ENCODE peak calls at places on chromosomes 2 and 18, in five cellular contexts. One of them, this sample, is unnamed.

GRCh38 chr2:229675569-229675968 is 38.8 kb downstream of the DNER start:
- DNase-seq in NCI-H1417: no peak
- DNase-seq in activated CD8-positive, alpha-beta memory T cell treated with anti-CD3 and anti-CD28 coated beads for 4 hours: no peak
- DNase-seq in fibroblast of pulmonary artery: no peak
- DNase-seq in activated CD4-positive, alpha-beta T cell treated with anti-CD3 and anti-CD28 coated beads, Interleukin-2, amount 50 U/mL, for 48 hours: no peak
- DNase-seq in this sample: no peak

GRCh38 chr2:85668009-85668856 is at the start of gene SFTPB:
- DNase-seq in NCI-H1417: peak
- DNase-seq in activated CD8-positive, alpha-beta memory T cell treated with anti-CD3 and anti-CD28 coated beads for 4 hours: no peak
- DNase-seq in fibroblast of pulmonary artery: peak
- DNase-seq in activated CD4-positive, alpha-beta T cell treated with anti-CD3 and anti-CD28 coated beads, Interleukin-2, amount 50 U/mL, for 48 hours: no peak
- DNase-seq in this sample: no peak

GRCh38 chr2:189541591-189541990 is 39.0 kb downstream of the SLC40A1 start:
- DNase-seq in NCI-H1417: no peak
- DNase-seq in activated CD8-positive, alpha-beta memory T cell treated with anti-CD3 and anti-CD28 coated beads for 4 hours: no peak
- DNase-seq in fibroblast of pulmonary artery: no peak
- DNase-seq in activated CD4-positive, alpha-beta T cell treated with anti-CD3 and anti-CD28 coated beads, Interleukin-2, amount 50 U/mL, for 48 hours: no peak
- DNase-seq in this sample: no peak

GRCh38 chr2:69767034-69767433 is 25.1 kb downstream of the ANXA4 start:
- DNase-seq in NCI-H1417: no peak
- DNase-seq in activated CD8-positive, alpha-beta memory T cell treated with anti-CD3 and anti-CD28 coated beads for 4 hours: no peak
- DNase-seq in fibroblast of pulmonary artery: peak
- DNase-seq in activated CD4-positive, alpha-beta T cell treated with anti-CD3 and anti-CD28 coated beads, Interleukin-2, amount 50 U/mL, for 48 hours: no peak
- DNase-seq in this sample: no peak

GRCh38 chr18:14914126-14914525 is 166.2 kb downstream of the ANKRD30B start:
- DNase-seq in NCI-H1417: no peak
- DNase-seq in activated CD8-positive, alpha-beta memory T cell treated with anti-CD3 and anti-CD28 coated beads for 4 hours: no peak
- DNase-seq in fibroblast of pulmonary artery: no peak
- DNase-seq in activated CD4-positive, alpha-beta T cell treated with anti-CD3 and anti-CD28 coated beads, Interleukin-2, amount 50 U/mL, for 48 hours: no peak
- DNase-seq in this sample: no peak

GRCh38 chr2:22807876-22808275 is 577.1 kb upstream of the KLHL29 start:
- DNase-seq in NCI-H1417: no peak
- DNase-seq in activated CD8-positive, alpha-beta memory T cell treated with anti-CD3 and anti-CD28 coated beads for 4 hours: no peak
- DNase-seq in fibroblast of pulmonary artery: no peak
- DNase-seq in activated CD4-positive, alpha-beta T cell treated with anti-CD3 and anti-CD28 coated beads, Interleukin-2, amount 50 U/mL, for 48 hours: no peak
- DNase-seq in this sample: no peak

GRCh38 chr2:97724946-97725688 is 11.7 kb downstream of the ZAP70 start:
- DNase-seq in NCI-H1417: no peak
- DNase-seq in activated CD8-positive, alpha-beta memory T cell treated with anti-CD3 and anti-CD28 coated beads for 4 hours: no peak
- DNase-seq in fibroblast of pulmonary artery: no peak
- DNase-seq in activated CD4-positive, alpha-beta T cell treated with anti-CD3 and anti-CD28 coated beads, Interleukin-2, amount 50 U/mL, for 48 hours: no peak
- DNase-seq in this sample: no peak

GRCh38 chr2:179440642-179441251 is 176.1 kb upstream of the SESTD1 start:
- DNase-seq in NCI-H1417: no peak
- DNase-seq in activated CD8-positive, alpha-beta memory T cell treated with anti-CD3 and anti-CD28 coated beads for 4 hours: no peak
- DNase-seq in fibroblast of pulmonary artery: peak
- DNase-seq in activated CD4-positive, alpha-beta T cell treated with anti-CD3 and anti-CD28 coated beads, Interleukin-2, amount 50 U/mL, for 48 hours: no peak
- DNase-seq in this sample: peak

GRCh38 chr2:146123256-146123655 is 1603.3 kb upstream of the ZEB2 start:
- DNase-seq in NCI-H1417: no peak
- DNase-seq in activated CD8-positive, alpha-beta memory T cell treated with anti-CD3 and anti-CD28 coated beads for 4 hours: no peak
- DNase-seq in fibroblast of pulmonary artery: no peak
- DNase-seq in activated CD4-positive, alpha-beta T cell treated with anti-CD3 and anti-CD28 coated beads, Interleukin-2, amount 50 U/mL, for 48 hours: no peak
- DNase-seq in this sample: no peak

GRCh38 chr2:66577331-66578041 is 142.6 kb downstream of the MEIS1 start:
- DNase-seq in NCI-H1417: no peak
- DNase-seq in activated CD8-positive, alpha-beta memory T cell treated with anti-CD3 and anti-CD28 coated beads for 4 hours: no peak
- DNase-seq in fibroblast of pulmonary artery: no peak
- DNase-seq in activated CD4-positive, alpha-beta T cell treated with anti-CD3 and anti-CD28 coated beads, Interleukin-2, amount 50 U/mL, for 48 hours: no peak
- DNase-seq in this sample: peak

GRCh38 chr2:127347734-127348392 is 39.9 kb downstream of the MAP3K2 start:
- DNase-seq in NCI-H1417: no peak
- DNase-seq in activated CD8-positive, alpha-beta memory T cell treated with anti-CD3 and anti-CD28 coated beads for 4 hours: no peak
- DNase-seq in fibroblast of pulmonary artery: no peak
- DNase-seq in activated CD4-positive, alpha-beta T cell treated with anti-CD3 and anti-CD28 coated beads, Interleukin-2, amount 50 U/mL, for 48 hours: no peak
- DNase-seq in this sample: no peak

GRCh38 chr2:128090909-128091690 is at the start of gene UGGT1:
- DNase-seq in NCI-H1417: peak
- DNase-seq in activated CD8-positive, alpha-beta memory T cell treated with anti-CD3 and anti-CD28 coated beads for 4 hours: peak
- DNase-seq in fibroblast of pulmonary artery: peak
- DNase-seq in activated CD4-positive, alpha-beta T cell treated with anti-CD3 and anti-CD28 coated beads, Interleukin-2, amount 50 U/mL, for 48 hours: peak
- DNase-seq in this sample: peak

GRCh38 chr2:38301340-38301968 is 75.6 kb downstream of the ATL2 start:
- DNase-seq in NCI-H1417: no peak
- DNase-seq in activated CD8-positive, alpha-beta memory T cell treated with anti-CD3 and anti-CD28 coated beads for 4 hours: no peak
- DNase-seq in fibroblast of pulmonary artery: no peak
- DNase-seq in activated CD4-positive, alpha-beta T cell treated with anti-CD3 and anti-CD28 coated beads, Interleukin-2, amount 50 U/mL, for 48 hours: peak
- DNase-seq in this sample: no peak

GRCh38 chr18:45938488-45938935 is 28.6 kb downstream of the EPG5 start:
- DNase-seq in NCI-H1417: no peak
- DNase-seq in activated CD8-positive, alpha-beta memory T cell treated with anti-CD3 and anti-CD28 coated beads for 4 hours: no peak
- DNase-seq in fibroblast of pulmonary artery: no peak
- DNase-seq in activated CD4-positive, alpha-beta T cell treated with anti-CD3 and anti-CD28 coated beads, Interleukin-2, amount 50 U/mL, for 48 hours: no peak
- DNase-seq in this sample: no peak

GRCh38 chr2:232597362-232598079 is 35.9 kb upstream of the EFHD1 start:
- DNase-seq in NCI-H1417: no peak
- DNase-seq in activated CD8-positive, alpha-beta memory T cell treated with anti-CD3 and anti-CD28 coated beads for 4 hours: no peak
- DNase-seq in fibroblast of pulmonary artery: no peak
- DNase-seq in activated CD4-positive, alpha-beta T cell treated with anti-CD3 and anti-CD28 coated beads, Interleukin-2, amount 50 U/mL, for 48 hours: no peak
- DNase-seq in this sample: no peak

GRCh38 chr18:24188120-24188519 is 49.3 kb downstream of the CABYR start:
- DNase-seq in NCI-H1417: no peak
- DNase-seq in activated CD8-positive, alpha-beta memory T cell treated with anti-CD3 and anti-CD28 coated beads for 4 hours: no peak
- DNase-seq in fibroblast of pulmonary artery: no peak
- DNase-seq in activated CD4-positive, alpha-beta T cell treated with anti-CD3 and anti-CD28 coated beads, Interleukin-2, amount 50 U/mL, for 48 hours: no peak
- DNase-seq in this sample: no peak

GRCh38 chr2:214311031-214311533 is 99.8 kb upstream of the VWC2L start:
- DNase-seq in NCI-H1417: no peak
- DNase-seq in activated CD8-positive, alpha-beta memory T cell treated with anti-CD3 and anti-CD28 coated beads for 4 hours: no peak
- DNase-seq in fibroblast of pulmonary artery: no peak
- DNase-seq in activated CD4-positive, alpha-beta T cell treated with anti-CD3 and anti-CD28 coated beads, Interleukin-2, amount 50 U/mL, for 48 hours: no peak
- DNase-seq in this sample: no peak

GRCh38 chr2:31112544-31112943 is 25.7 kb downstream of the GALNT14 start:
- DNase-seq in NCI-H1417: no peak
- DNase-seq in activated CD8-positive, alpha-beta memory T cell treated with anti-CD3 and anti-CD28 coated beads for 4 hours: no peak
- DNase-seq in fibroblast of pulmonary artery: no peak
- DNase-seq in activated CD4-positive, alpha-beta T cell treated with anti-CD3 and anti-CD28 coated beads, Interleukin-2, amount 50 U/mL, for 48 hours: no peak
- DNase-seq in this sample: no peak

GRCh38 chr18:11246883-11247282 is 97.5 kb upstream of the PIEZO2 start:
- DNase-seq in NCI-H1417: no peak
- DNase-seq in activated CD8-positive, alpha-beta memory T cell treated with anti-CD3 and anti-CD28 coated beads for 4 hours: no peak
- DNase-seq in fibroblast of pulmonary artery: no peak
- DNase-seq in activated CD4-positive, alpha-beta T cell treated with anti-CD3 and anti-CD28 coated beads, Interleukin-2, amount 50 U/mL, for 48 hours: no peak
- DNase-seq in this sample: no peak

GRCh38 chr2:162915858-162916257 is 77.3 kb upstream of the KCNH7 start:
- DNase-seq in NCI-H1417: no peak
- DNase-seq in activated CD8-positive, alpha-beta memory T cell treated with anti-CD3 and anti-CD28 coated beads for 4 hours: no peak
- DNase-seq in fibroblast of pulmonary artery: no peak
- DNase-seq in activated CD4-positive, alpha-beta T cell treated with anti-CD3 and anti-CD28 coated beads, Interleukin-2, amount 50 U/mL, for 48 hours: no peak
- DNase-seq in this sample: no peak

GRCh38 chr18:57621252-57621607 is 406 bp downstream of the NARS1 start:
- DNase-seq in NCI-H1417: no peak
- DNase-seq in activated CD8-positive, alpha-beta memory T cell treated with anti-CD3 and anti-CD28 coated beads for 4 hours: no peak
- DNase-seq in fibroblast of pulmonary artery: peak
- DNase-seq in activated CD4-positive, alpha-beta T cell treated with anti-CD3 and anti-CD28 coated beads, Interleukin-2, amount 50 U/mL, for 48 hours: no peak
- DNase-seq in this sample: no peak

GRCh38 chr2:208072250-208072892 is 47.0 kb upstream of the PLEKHM3 start:
- DNase-seq in NCI-H1417: peak
- DNase-seq in activated CD8-positive, alpha-beta memory T cell treated with anti-CD3 and anti-CD28 coated beads for 4 hours: peak
- DNase-seq in fibroblast of pulmonary artery: peak
- DNase-seq in activated CD4-positive, alpha-beta T cell treated with anti-CD3 and anti-CD28 coated beads, Interleukin-2, amount 50 U/mL, for 48 hours: peak
- DNase-seq in this sample: peak

GRCh38 chr2:128751751-128752150 is 433.1 kb upstream of the HS6ST1 start:
- DNase-seq in NCI-H1417: no peak
- DNase-seq in activated CD8-positive, alpha-beta memory T cell treated with anti-CD3 and anti-CD28 coated beads for 4 hours: no peak
- DNase-seq in fibroblast of pulmonary artery: no peak
- DNase-seq in activated CD4-positive, alpha-beta T cell treated with anti-CD3 and anti-CD28 coated beads, Interleukin-2, amount 50 U/mL, for 48 hours: no peak
- DNase-seq in this sample: no peak

GRCh38 chr18:48806551-48807261 is 144.1 kb downstream of the SMAD7 start:
- DNase-seq in NCI-H1417: no peak
- DNase-seq in activated CD8-positive, alpha-beta memory T cell treated with anti-CD3 and anti-CD28 coated beads for 4 hours: no peak
- DNase-seq in fibroblast of pulmonary artery: no peak
- DNase-seq in activated CD4-positive, alpha-beta T cell treated with anti-CD3 and anti-CD28 coated beads, Interleukin-2, amount 50 U/mL, for 48 hours: peak
- DNase-seq in this sample: no peak

GRCh38 chr2:123438277-123439050 is 586.6 kb upstream of the CNTNAP5 start:
- DNase-seq in NCI-H1417: no peak
- DNase-seq in activated CD8-positive, alpha-beta memory T cell treated with anti-CD3 and anti-CD28 coated beads for 4 hours: no peak
- DNase-seq in fibroblast of pulmonary artery: no peak
- DNase-seq in activated CD4-positive, alpha-beta T cell treated with anti-CD3 and anti-CD28 coated beads, Interleukin-2, amount 50 U/mL, for 48 hours: no peak
- DNase-seq in this sample: no peak

GRCh38 chr2:18520605-18521031 is 39.8 kb downstream of the RDH14 start:
- DNase-seq in NCI-H1417: peak
- DNase-seq in activated CD8-positive, alpha-beta memory T cell treated with anti-CD3 and anti-CD28 coated beads for 4 hours: peak
- DNase-seq in fibroblast of pulmonary artery: peak
- DNase-seq in activated CD4-positive, alpha-beta T cell treated with anti-CD3 and anti-CD28 coated beads, Interleukin-2, amount 50 U/mL, for 48 hours: peak
- DNase-seq in this sample: peak

GRCh38 chr2:10331702-10332401 is 29.1 kb downstream of the HPCAL1 start:
- DNase-seq in NCI-H1417: no peak
- DNase-seq in activated CD8-positive, alpha-beta memory T cell treated with anti-CD3 and anti-CD28 coated beads for 4 hours: peak
- DNase-seq in fibroblast of pulmonary artery: no peak
- DNase-seq in activated CD4-positive, alpha-beta T cell treated with anti-CD3 and anti-CD28 coated beads, Interleukin-2, amount 50 U/mL, for 48 hours: peak
- DNase-seq in this sample: no peak

GRCh38 chr18:73409242-73409641 is 541.5 kb upstream of the NETO1 start:
- DNase-seq in NCI-H1417: no peak
- DNase-seq in activated CD8-positive, alpha-beta memory T cell treated with anti-CD3 and anti-CD28 coated beads for 4 hours: no peak
- DNase-seq in fibroblast of pulmonary artery: peak
- DNase-seq in activated CD4-positive, alpha-beta T cell treated with anti-CD3 and anti-CD28 coated beads, Interleukin-2, amount 50 U/mL, for 48 hours: no peak
- DNase-seq in this sample: no peak

GRCh38 chr2:57892920-57893319 is 153.7 kb upstream of the VRK2 start:
- DNase-seq in NCI-H1417: no peak
- DNase-seq in activated CD8-positive, alpha-beta memory T cell treated with anti-CD3 and anti-CD28 coated beads for 4 hours: no peak
- DNase-seq in fibroblast of pulmonary artery: no peak
- DNase-seq in activated CD4-positive, alpha-beta T cell treated with anti-CD3 and anti-CD28 coated beads, Interleukin-2, amount 50 U/mL, for 48 hours: no peak
- DNase-seq in this sample: no peak

GRCh38 chr2:143435112-143435511 is 305.9 kb downstream of the ARHGAP15 start:
- DNase-seq in NCI-H1417: no peak
- DNase-seq in activated CD8-positive, alpha-beta memory T cell treated with anti-CD3 and anti-CD28 coated beads for 4 hours: no peak
- DNase-seq in fibroblast of pulmonary artery: peak
- DNase-seq in activated CD4-positive, alpha-beta T cell treated with anti-CD3 and anti-CD28 coated beads, Interleukin-2, amount 50 U/mL, for 48 hours: no peak
- DNase-seq in this sample: no peak

GRCh38 chr2:216149741-216150140 is 40.6 kb downstream of the XRCC5 start:
- DNase-seq in NCI-H1417: no peak
- DNase-seq in activated CD8-positive, alpha-beta memory T cell treated with anti-CD3 and anti-CD28 coated beads for 4 hours: no peak
- DNase-seq in fibroblast of pulmonary artery: peak
- DNase-seq in activated CD4-positive, alpha-beta T cell treated with anti-CD3 and anti-CD28 coated beads, Interleukin-2, amount 50 U/mL, for 48 hours: no peak
- DNase-seq in this sample: no peak

GRCh38 chr2:33107690-33108482 is 161.1 kb downstream of the LTBP1 start:
- DNase-seq in NCI-H1417: no peak
- DNase-seq in activated CD8-positive, alpha-beta memory T cell treated with anti-CD3 and anti-CD28 coated beads for 4 hours: no peak
- DNase-seq in fibroblast of pulmonary artery: no peak
- DNase-seq in activated CD4-positive, alpha-beta T cell treated with anti-CD3 and anti-CD28 coated beads, Interleukin-2, amount 50 U/mL, for 48 hours: no peak
- DNase-seq in this sample: no peak

GRCh38 chr2:75155115-75155514 is 44.2 kb downstream of the TACR1 start:
- DNase-seq in NCI-H1417: no peak
- DNase-seq in activated CD8-positive, alpha-beta memory T cell treated with anti-CD3 and anti-CD28 coated beads for 4 hours: no peak
- DNase-seq in fibroblast of pulmonary artery: no peak
- DNase-seq in activated CD4-positive, alpha-beta T cell treated with anti-CD3 and anti-CD28 coated beads, Interleukin-2, amount 50 U/mL, for 48 hours: no peak
- DNase-seq in this sample: no peak

GRCh38 chr2:44324971-44325426 is 36.3 kb downstream of the PREPL start:
- DNase-seq in NCI-H1417: no peak
- DNase-seq in activated CD8-positive, alpha-beta memory T cell treated with anti-CD3 and anti-CD28 coated beads for 4 hours: no peak
- DNase-seq in fibroblast of pulmonary artery: peak
- DNase-seq in activated CD4-positive, alpha-beta T cell treated with anti-CD3 and anti-CD28 coated beads, Interleukin-2, amount 50 U/mL, for 48 hours: no peak
- DNase-seq in this sample: no peak

GRCh38 chr2:158828378-158829136 is 33.4 kb downstream of the DAPL1 start:
- DNase-seq in NCI-H1417: no peak
- DNase-seq in activated CD8-positive, alpha-beta memory T cell treated with anti-CD3 and anti-CD28 coated beads for 4 hours: no peak
- DNase-seq in fibroblast of pulmonary artery: peak
- DNase-seq in activated CD4-positive, alpha-beta T cell treated with anti-CD3 and anti-CD28 coated beads, Interleukin-2, amount 50 U/mL, for 48 hours: no peak
- DNase-seq in this sample: no peak